ENCODE peak calls at places on chromosome 10, in four cellular contexts. One of them, this sample, is unnamed.

GRCh38 chr10:77925795-77926565 is 575 bp downstream of the DLG5 start:
- DNase-seq in T-helper 1 cell: peak; percentile 4
- DNase-seq in MV-4-11: no peak
- DNase-seq in PC-9: peak; percentile 57
- DNase-seq in this sample: peak; percentile 71

GRCh38 chr10:59805043-59805442 is 51.8 kb upstream of the MRLN start:
- DNase-seq in T-helper 1 cell: no peak
- DNase-seq in MV-4-11: no peak
- DNase-seq in PC-9: no peak
- DNase-seq in this sample: peak; percentile 21

GRCh38 chr10:60820093-60820769 is 42.0 kb downstream of the CDK1 start:
- DNase-seq in T-helper 1 cell: no peak
- DNase-seq in MV-4-11: peak; percentile 30
- DNase-seq in PC-9: no peak
- DNase-seq in this sample: peak; percentile 66

GRCh38 chr10:27529010-27529783 is 25.1 kb downstream of the RAB18 start:
- DNase-seq in T-helper 1 cell: no peak
- DNase-seq in MV-4-11: no peak
- DNase-seq in PC-9: no peak
- DNase-seq in this sample: peak; percentile 27

GRCh38 chr10:14812271-14812670 is 25.6 kb downstream of the CDNF start:
- DNase-seq in T-helper 1 cell: no peak
- DNase-seq in MV-4-11: no peak
- DNase-seq in PC-9: no peak
- DNase-seq in this sample: no peak

GRCh38 chr10:122258136-122259074 is 12.7 kb upstream of the BTBD16 start:
- DNase-seq in T-helper 1 cell: no peak
- DNase-seq in MV-4-11: no peak
- DNase-seq in PC-9: no peak
- DNase-seq in this sample: peak; percentile 27

GRCh38 chr10:80444646-80445319 is 9.3 kb upstream of the TSPAN14 start:
- DNase-seq in T-helper 1 cell: no peak
- DNase-seq in MV-4-11: peak; percentile 70
- DNase-seq in PC-9: peak; percentile 60
- DNase-seq in this sample: peak; percentile 67

GRCh38 chr10:128047991-128048826 is 78.0 kb downstream of the MKI67 start:
- DNase-seq in T-helper 1 cell: no peak
- DNase-seq in MV-4-11: peak; percentile 85
- DNase-seq in PC-9: no peak
- DNase-seq in this sample: peak; percentile 68